ENCODE peak calls at places on chromosome 4, in four cellular contexts. Q is HepG2, Y is HCT116, H is K562. P is an unnamed sample.

GRCh38 chr4:119000400-119000799 is 111.7 kb downstream of the SYNPO2 start:
- DNase-seq in H (no peak), Q (no peak), Y (no peak), P (no peak)

GRCh38 chr4:151859646-151860045 is 98.8 kb upstream of the GATB start:
- DNase-seq in Y (no peak), H (no peak), Q (no peak), P (no peak)

GRCh38 chr4:40281099-40281498 is 54.0 kb upstream of the CHRNA9 start:
- DNase-seq in H (no peak), Y (no peak), Q (no peak), P (no peak)

GRCh38 chr4:72467633-72468032 is 101.4 kb downstream of the ADAMTS3 start:
- DNase-seq in Q (no peak), Y (no peak), H (no peak), P (no peak)

GRCh38 chr4:152072886-152073285 is 312.1 kb upstream of the GATB start:
- DNase-seq in H (no peak), Y (no peak), Q (no peak), P (no peak)

GRCh38 chr4:73871911-73872310 is 2.7 kb downstream of the CXCL1 start:
- DNase-seq in H (no peak), Y (no peak), Q (no peak), P (no peak)

GRCh38 chr4:183011213-183011907 is 87.7 kb upstream of the WWC2 start:
- DNase-seq in Y (no peak), H (no peak), Q (no peak), P (peak)

GRCh38 chr4:153166971-153167501 is 37.2 kb upstream of the TRIM2 start:
- DNase-seq in H (no peak), Y (no peak), Q (peak), P (no peak)

GRCh38 chr4:87211249-87211952 is 9.0 kb downstream of the KLHL8 start:
- DNase-seq in Q (no peak), H (no peak), Y (no peak), P (no peak)

GRCh38 chr4:39118034-39118658 is 56.1 kb downstream of the KLHL5 start:
- DNase-seq in Q (peak), Y (no peak), H (no peak), P (no peak)

GRCh38 chr4:76831475-76832390 is 66.2 kb downstream of the SOWAHB start:
- DNase-seq in Q (peak), Y (no peak), H (no peak), P (no peak)

GRCh38 chr4:185201983-185202962 is 1.5 kb downstream of the CFAP97 start:
- DNase-seq in Y (no peak), Q (peak), H (peak), P (no peak)

GRCh38 chr4:830776-831482 is 5.0 kb upstream of the CPLX1 start:
- DNase-seq in H (no peak), Q (no peak), Y (no peak), P (no peak)

GRCh38 chr4:21948347-21949072 is at the start of gene KCNIP4:
- DNase-seq in Q (no peak), H (no peak), Y (no peak), P (peak)

GRCh38 chr4:184826315-184827266 is 823 bp upstream of the ACSL1 start:
- DNase-seq in Y (no peak), Q (no peak), H (peak), P (no peak)

GRCh38 chr4:8828869-8829268 is 42.8 kb downstream of the HMX1 start:
- DNase-seq in Y (no peak), H (no peak), Q (no peak), P (peak)

GRCh38 chr4:66927937-66928336 is 617.4 kb downstream of the CENPC start:
- DNase-seq in H (no peak), Q (no peak), Y (no peak), P (no peak)

GRCh38 chr4:99815597-99816011 is 1.0 kb upstream of the DAPP1 start:
- DNase-seq in Q (peak), Y (peak), H (no peak), P (no peak)

GRCh38 chr4:137343221-137343620 is 189.1 kb downstream of the PCDH18 start:
- DNase-seq in H (no peak), Q (no peak), Y (no peak), P (no peak)

GRCh38 chr4:161356351-161356750 is 807.4 kb downstream of the FSTL5 start:
- DNase-seq in Q (no peak), Y (no peak), H (no peak), P (no peak)

GRCh38 chr4:57119054-57119651 is 9.0 kb upstream of the IGFBP7 start:
- DNase-seq in Q (no peak), H (no peak), Y (no peak), P (no peak)

GRCh38 chr4:9969526-9970398 is 51.5 kb downstream of the SLC2A9 start:
- DNase-seq in H (no peak), Q (no peak), Y (no peak), P (no peak)

GRCh38 chr4:21710212-21710843 is 238.2 kb downstream of the KCNIP4 start:
- DNase-seq in Q (no peak), H (no peak), Y (no peak), P (no peak)

GRCh38 chr4:168822481-168822880 is 187.6 kb downstream of the CBR4 start:
- DNase-seq in Y (no peak), Q (no peak), H (no peak), P (no peak)

GRCh38 chr4:80413096-80413495 is 77.6 kb downstream of the CFAP299 start:
- DNase-seq in H (no peak), Q (no peak), Y (no peak), P (no peak)

GRCh38 chr4:113435893-113436292 is 325.6 kb downstream of the CAMK2D start:
- DNase-seq in Q (no peak), Y (peak), H (no peak), P (no peak)

GRCh38 chr4:139988863-139989765 is 164.9 kb downstream of the MAML3 start:
- DNase-seq in Y (peak), H (no peak), Q (peak), P (no peak)

GRCh38 chr4:40307627-40308497 is 27.3 kb upstream of the CHRNA9 start:
- DNase-seq in H (peak), Q (no peak), Y (no peak), P (no peak)

GRCh38 chr4:38132843-38133662 is 172.9 kb downstream of the PTTG2 start:
- DNase-seq in Q (peak), Y (no peak), H (no peak), P (no peak)

GRCh38 chr4:162498168-162498567 is 334.4 kb upstream of the FSTL5 start:
- DNase-seq in H (no peak), Q (no peak), Y (no peak), P (no peak)

GRCh38 chr4:40990202-40990898 is 224.0 kb downstream of the APBB2 start:
- DNase-seq in Y (peak), H (no peak), Q (peak), P (no peak)

GRCh38 chr4:32909722-32910121 is 2189.6 kb downstream of the PCDH7 start:
- DNase-seq in Q (no peak), H (no peak), Y (no peak), P (no peak)

GRCh38 chr4:140776551-140776950 is 20.4 kb upstream of the TBC1D9 start:
- DNase-seq in H (no peak), Y (no peak), Q (no peak), P (no peak)

GRCh38 chr4:67746797-67747495 is 7.2 kb downstream of the GNRHR start:
- DNase-seq in H (peak), Y (peak), Q (peak), P (no peak)

GRCh38 chr4:168515222-168516011 is 18.6 kb downstream of the PALLD start:
- DNase-seq in H (no peak), Y (no peak), Q (no peak), P (no peak)

GRCh38 chr4:80142396-80143304 is 54.7 kb upstream of the PRDM8 start:
- DNase-seq in H (peak), Q (no peak), Y (no peak), P (no peak)

GRCh38 chr4:150569384-150569987 is 12.5 kb upstream of the MAB21L2 start:
- DNase-seq in Q (no peak), H (no peak), Y (no peak), P (no peak)

GRCh38 chr4:176622251-176622968 is 170.3 kb downstream of the VEGFC start:
- DNase-seq in H (no peak), Q (no peak), Y (no peak), P (no peak)
- H3K27ac ChIP-seq in H (no peak), Q (no peak), Y (no peak), P (no peak)

DNA sequence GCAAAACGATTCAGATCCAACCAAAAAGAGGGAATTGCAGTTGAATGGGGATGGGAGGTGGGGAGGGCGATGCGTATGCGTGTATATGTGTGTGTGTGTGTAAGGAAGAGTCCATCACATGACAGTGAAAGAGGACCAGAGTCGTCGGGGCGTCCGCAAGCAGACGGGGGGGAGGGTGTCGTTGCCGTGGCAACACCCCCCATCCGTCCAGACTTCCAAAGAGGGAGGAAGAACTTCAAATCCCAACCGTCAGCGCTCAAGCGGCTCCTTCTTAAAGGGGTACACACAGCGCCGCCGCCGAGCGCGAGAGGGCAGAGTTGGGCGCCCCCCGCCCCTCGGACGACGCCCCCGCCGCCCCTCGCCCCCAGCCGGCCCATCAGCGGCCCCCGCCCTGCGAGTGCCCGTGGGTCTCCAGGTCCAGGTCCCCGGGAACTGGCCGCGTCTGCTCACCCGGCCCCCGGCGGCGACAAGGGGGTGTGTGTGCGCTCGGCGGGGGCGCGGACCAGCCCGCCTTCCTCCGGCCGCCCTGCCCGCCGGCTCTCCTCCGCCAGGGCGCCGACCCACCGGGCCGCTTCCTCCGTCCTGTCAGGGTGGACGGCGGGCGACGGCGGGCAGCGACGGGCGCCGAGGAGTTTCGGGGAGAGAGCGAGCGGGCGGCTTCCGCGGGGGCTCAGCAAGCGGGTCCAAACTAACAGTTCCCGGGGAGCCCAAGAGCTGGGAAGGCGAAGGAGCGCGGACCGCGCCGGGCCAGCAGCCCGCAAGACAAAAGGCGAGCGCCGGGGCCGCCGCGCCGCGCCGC is 685 bp downstream of the LCORL start:
- DNase-seq in Y (peak), H (peak), Q (peak), P (peak)
- TF ChIP-seq FOSL1 in Y (no peak), H (no peak), Q (no peak), P (no peak)

GRCh38 chr4:29708473-29708872 is 1011.7 kb upstream of the PCDH7 start:
- DNase-seq in Q (no peak), H (no peak), Y (no peak), P (no peak)
- H3K27ac ChIP-seq in Q (no peak), H (no peak), Y (no peak), P (no peak)

DNA sequence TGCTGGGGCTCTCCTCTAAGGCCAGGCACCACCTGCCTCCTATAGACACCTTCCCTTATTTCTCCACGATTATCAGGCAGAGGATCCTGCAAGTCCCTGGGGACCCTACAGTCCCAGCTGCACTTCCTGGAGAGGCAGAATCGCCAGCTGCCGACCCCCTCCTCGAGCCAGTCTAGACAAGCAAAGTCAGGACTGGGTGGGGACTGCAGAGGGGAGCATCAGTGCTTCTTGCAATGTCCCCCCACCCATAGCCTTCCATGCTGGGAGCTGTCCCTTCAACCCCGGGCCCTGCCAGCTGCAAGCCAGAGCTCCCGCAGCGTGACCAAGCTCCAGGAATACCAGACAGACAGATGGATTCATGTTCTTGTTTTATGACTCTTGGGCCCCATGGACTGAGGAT is 1.4 kb upstream of the CRMP1 start:
- DNase-seq in Q (no peak), Y (no peak), H (no peak), P (no peak)
- TF ChIP-seq FOSL1 in Q (no peak), Y (no peak), H (no peak), P (no peak)

GRCh38 chr4:172815499-172816175 is 353.0 kb upstream of the GALNT7 start:
- DNase-seq in Q (no peak), H (no peak), Y (no peak), P (no peak)
- H3K27ac ChIP-seq in Q (no peak), H (no peak), Y (no peak), P (no peak)

P was measured in H1.